ENCODE peak calls at places on chromosomes 6 and 20, in seven cellular contexts. X is CD8-positive, alpha-beta memory T cell; A is RPMI8226; K is DMS153; Y is AG04449; C is RPMI7951; O is epithelial cell of esophagus. Z is an unnamed sample.

GRCh38 chr6:26240981-26241770 is 123.8 kb upstream of the BTN3A2 start:
- DNase-seq in X (peak), A (no peak), K (no peak), Y (no peak), C (peak), O (peak), Z (no peak)

GRCh38 chr6:127900935-127901334 is at the start of gene THEMIS:
- DNase-seq in X (peak), A (peak), K (no peak), Y (no peak), C (no peak), O (no peak), Z (no peak)

GRCh38 chr20:63689046-63690000 is 7.1 kb upstream of the TNFRSF6B start:
- DNase-seq in X (no peak), A (no peak), K (no peak), Y (no peak), C (no peak), O (no peak), Z (no peak)

GRCh38 chr20:46749164-46749563 is 39.7 kb downstream of the SLC2A10 start:
- DNase-seq in X (no peak), A (no peak), K (no peak), Y (no peak), C (no peak), O (no peak), Z (no peak)

GRCh38 chr6:111894951-111895350 is 21.7 kb upstream of the FYN start:
- DNase-seq in X (no peak), A (no peak), K (no peak), Y (no peak), C (no peak), O (no peak), Z (peak)

GRCh38 chr6:72418495-72418894 is 203.4 kb upstream of the KCNQ5 start:
- DNase-seq in X (no peak), A (no peak), K (no peak), Y (peak), C (no peak), O (peak), Z (peak)

GRCh38 chr6:162602759-162603158 is 124.8 kb downstream of the PRKN start:
- DNase-seq in X (no peak), A (no peak), K (no peak), Y (no peak), C (no peak), O (no peak), Z (no peak)

GRCh38 chr6:110814488-110815259 is 595 bp downstream of the CDK19 start:
- DNase-seq in X (peak), A (peak), K (no peak), Y (no peak), C (peak), O (peak), Z (peak)

GRCh38 chr6:12348530-12349511 is 58.7 kb downstream of the EDN1 start:
- DNase-seq in X (no peak), A (no peak), K (no peak), Y (peak), C (peak), O (peak), Z (peak)

GRCh38 chr20:9319687-9320384 is 194.6 kb upstream of the LAMP5 start:
- DNase-seq in X (no peak), A (peak), K (peak), Y (no peak), C (peak), O (no peak), Z (peak)

GRCh38 chr20:41074441-41074840 is 45.8 kb downstream of the TOP1 start:
- DNase-seq in X (no peak), A (no peak), K (no peak), Y (no peak), C (no peak), O (no peak), Z (no peak)

GRCh38 chr6:96811136-96811535 is 26.1 kb downstream of the GPR63 start:
- DNase-seq in X (no peak), A (no peak), K (no peak), Y (no peak), C (no peak), O (no peak), Z (no peak)

GRCh38 chr20:48722737-48723191 is 105.0 kb downstream of the PREX1 start:
- DNase-seq in X (peak), A (no peak), K (peak), Y (no peak), C (peak), O (no peak), Z (peak)

GRCh38 chr20:10536531-10536930 is 101.4 kb downstream of the SLX4IP start:
- DNase-seq in X (peak), A (peak), K (peak), Y (no peak), C (no peak), O (peak), Z (peak)

GRCh38 chr6:20056350-20056992 is 155.8 kb downstream of the MBOAT1 start:
- DNase-seq in X (no peak), A (peak), K (peak), Y (peak), C (peak), O (peak), Z (peak)

GRCh38 chr20:34302312-34302722 is 838 bp downstream of the AHCY start:
- DNase-seq in X (no peak), A (peak), K (no peak), Y (no peak), C (peak), O (peak), Z (no peak)

GRCh38 chr20:3041818-3042504 is 1.5 kb upstream of the GNRH2 start:
- DNase-seq in X (no peak), A (no peak), K (peak), Y (no peak), C (no peak), O (peak), Z (no peak)

GRCh38 chr6:110233769-110234374 is 53.6 kb downstream of the CDC40 start:
- DNase-seq in X (no peak), A (peak), K (no peak), Y (no peak), C (peak), O (no peak), Z (peak)

GRCh38 chr6:167742719-167743303 is 83.9 kb upstream of the AFDN start:
- DNase-seq in X (no peak), A (no peak), K (no peak), Y (no peak), C (peak), O (no peak), Z (peak)

GRCh38 chr6:68054776-68055175 is 580.3 kb upstream of the ADGRB3 start:
- DNase-seq in X (no peak), A (no peak), K (no peak), Y (no peak), C (no peak), O (no peak), Z (peak)

Z was measured in M059J.